ENCODE peak calls at places on chromosomes 12 and 14, in four cellular contexts. N, V, G and H are unnamed samples.

GRCh38 chr14:105087963-105088811 is 23.0 kb upstream of the GPR132 start:
- DNase-seq in N (peak; percentile 65), V (peak; percentile 74), G (peak; percentile 87), H (peak; percentile 77)

GRCh38 chr12:124513297-124513867 is 54.0 kb downstream of the NCOR2 start:
- DNase-seq in N (peak; percentile 82), V (no peak), G (peak; percentile 97), H (no peak)

GRCh38 chr12:65156366-65156831 is 13.0 kb upstream of the LEMD3 start:
- DNase-seq in N (no peak), V (no peak), G (no peak), H (no peak)

GRCh38 chr14:68982581-68982980 is 3.5 kb upstream of the ACTN1 start:
- DNase-seq in N (no peak), V (no peak), G (no peak), H (no peak)

GRCh38 chr14:54188036-54188666 is 208.7 kb upstream of the CDKN3 start:
- DNase-seq in N (no peak), V (no peak), G (peak; percentile 40), H (no peak)

GRCh38 chr14:45891417-45892080 is 638.5 kb upstream of the MIS18BP1 start:
- DNase-seq in N (peak; percentile 58), V (peak; percentile 51), G (peak; percentile 7), H (peak; percentile 8)

GRCh38 chr14:88559852-88560251 is 3.0 kb upstream of the ZC3H14 start:
- DNase-seq in N (no peak), V (no peak), G (peak; percentile 52), H (no peak)

GRCh38 chr12:125069616-125070015 is 4.4 kb downstream of the AACS start:
- DNase-seq in N (no peak), V (no peak), G (no peak), H (no peak)

GRCh38 chr12:5272061-5272820 is 159.7 kb upstream of the NTF3 start:
- DNase-seq in N (no peak), V (no peak), G (no peak), H (no peak)

GRCh38 chr12:50786498-50787231 is 22.8 kb downstream of the ATF1 start:
- DNase-seq in N (no peak), V (no peak), G (peak; percentile 82), H (no peak)

GRCh38 chr12:5154091-5154490 is 110.4 kb downstream of the KCNA5 start:
- DNase-seq in N (peak; percentile 80), V (peak; percentile 55), G (peak; percentile 79), H (no peak)

GRCh38 chr12:58818546-58818945 is 101.8 kb downstream of the LRIG3 start:
- DNase-seq in N (no peak), V (no peak), G (no peak), H (no peak)

GRCh38 chr12:58815235-58815634 is 105.1 kb downstream of the LRIG3 start:
- DNase-seq in N (no peak), V (no peak), G (no peak), H (no peak)

GRCh38 chr12:58814036-58814435 is 106.3 kb downstream of the LRIG3 start:
- DNase-seq in N (no peak), V (no peak), G (peak; percentile 60), H (no peak)

GRCh38 chr12:58819945-58820344 is 100.4 kb downstream of the LRIG3 start:
- DNase-seq in N (no peak), V (no peak), G (no peak), H (no peak)

GRCh38 chr12:58819345-58819744 is 101.0 kb downstream of the LRIG3 start:
- DNase-seq in N (peak; percentile 38), V (peak; percentile 66), G (peak; percentile 74), H (no peak)
- H2AK5ac ChIP-seq in N (no peak overlapping the region), V (no peak overlapping the region), G (no peak overlapping the region), H (no peak overlapping the region)

DNA sequence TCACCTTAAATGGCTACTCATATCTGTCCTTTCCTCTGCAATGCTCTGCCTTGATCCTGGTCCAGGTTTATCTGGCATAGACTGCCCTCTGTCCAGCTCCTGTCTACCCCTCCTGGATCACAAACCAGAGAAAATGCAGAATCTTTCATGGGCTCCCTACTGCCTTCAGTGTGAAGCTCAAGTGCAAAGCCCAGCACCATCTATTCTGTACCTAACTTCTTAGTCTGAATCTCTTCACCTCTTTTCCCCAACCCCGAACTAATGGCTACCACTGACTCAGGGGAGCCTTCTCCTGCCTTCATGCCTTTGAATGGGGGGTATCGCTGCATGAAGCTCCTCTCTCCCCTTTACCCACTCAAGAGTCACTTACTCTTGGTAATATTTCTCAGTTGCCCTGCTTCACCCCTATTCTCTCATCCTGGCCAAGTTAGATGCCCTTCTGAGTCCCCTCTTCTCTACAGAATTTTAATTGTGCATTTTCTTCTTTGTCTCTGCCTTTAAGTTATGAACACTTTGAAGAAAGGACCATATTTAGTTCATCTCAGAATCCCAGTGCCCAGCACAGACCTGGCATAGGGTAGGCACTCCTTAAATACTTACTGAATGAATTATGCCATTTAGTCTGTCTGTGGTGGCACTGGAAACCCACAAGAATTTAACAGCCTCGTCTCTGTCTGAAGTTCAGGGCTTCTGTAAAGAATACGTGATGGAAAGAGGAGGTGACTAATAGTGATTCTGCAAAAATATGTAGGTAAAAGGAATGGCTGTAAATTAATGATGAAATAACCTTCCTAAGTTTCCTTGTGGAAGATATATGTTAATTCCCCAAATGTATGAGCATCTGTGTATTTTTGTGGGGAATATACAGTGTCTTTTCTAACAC is 191.3 kb upstream of the AMIGO2 start:
- DNase-seq in N (no peak), V (no peak), G (no peak), H (no peak)
- H3K4me1 ChIP-seq in N (no peaks in the 10 kb centered on the region), V (no peaks in the 10 kb centered on the region), G (peaks cover 1% of the 10 kb centered on the region), H (no peaks in the 10 kb centered on the region)

GRCh38 chr12:11947218-11947617 is 123.5 kb upstream of the BCL2L14 start:
- DNase-seq in N (no peak), V (no peak), G (no peak), H (no peak)

GRCh38 chr12:11946161-11946560 is 124.6 kb upstream of the BCL2L14 start:
- DNase-seq in N (no peak), V (no peak), G (no peak), H (no peak)

GRCh38 chr12:11943919-11944318 is 126.8 kb upstream of the BCL2L14 start:
- DNase-seq in N (no peak), V (no peak), G (no peak), H (no peak)

GRCh38 chr12:11941601-11942360 is 129.0 kb upstream of the BCL2L14 start:
- DNase-seq in N (no peak), V (no peak), G (no peak), H (no peak)

GRCh38 chr12:11944321-11944720 is 126.4 kb upstream of the BCL2L14 start:
- DNase-seq in N (no peak), V (no peak), G (no peak), H (no peak)
- H3K4me2 ChIP-seq in N (no peak overlapping the region), V (no peak overlapping the region), G (no peak overlapping the region), H (no peak overlapping the region)

GRCh38 chr12:114933428-114934160 is 249.6 kb upstream of the TBX3 start:
- DNase-seq in N (no peak), V (no peak), G (peak; percentile 57), H (no peak)

GRCh38 chr12:114932806-114933205 is 248.8 kb upstream of the TBX3 start:
- DNase-seq in N (no peak), V (no peak), G (no peak), H (no peak)

GRCh38 chr12:114936148-114937099 is 252.4 kb upstream of the TBX3 start:
- DNase-seq in N (no peak), V (no peak), G (peak; percentile 58), H (no peak)

GRCh38 chr12:114938487-114939210 is 254.7 kb upstream of the TBX3 start:
- DNase-seq in N (no peak), V (no peak), G (no peak), H (peak; percentile 49)

DNA sequence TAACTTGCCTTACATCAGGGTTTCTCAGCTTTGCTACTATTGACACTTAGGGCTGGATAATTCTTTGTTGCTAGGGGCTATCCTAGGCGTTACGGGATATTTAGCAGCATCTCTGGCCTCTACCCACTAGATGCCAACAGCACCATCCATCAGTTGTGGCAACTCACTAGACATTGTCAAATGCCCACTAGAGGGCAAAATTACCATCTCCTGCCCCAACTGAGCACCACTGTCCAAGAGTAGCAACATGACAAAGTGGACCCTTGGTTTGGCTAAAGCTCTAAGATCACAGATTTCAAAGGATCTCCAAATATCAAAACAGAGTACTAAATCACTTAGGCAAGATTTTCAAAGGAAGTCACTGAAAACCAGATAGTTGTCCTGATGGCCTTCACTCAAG is 251.7 kb upstream of the TBX3 start:
- DNase-seq in N (no peak), V (no peak), G (no peak), H (no peak)
- H2AK5ac ChIP-seq in N (no peak overlapping the region), V (no peak overlapping the region), G (no peak overlapping the region), H (no peak overlapping the region)

GRCh38 chr12:96047151-96047620 is 11.8 kb upstream of the LTA4H start:
- DNase-seq in N (no peak), V (no peak), G (no peak), H (no peak)
- H3K4me1 ChIP-seq in N (no peaks in the 10 kb centered on the region), V (no peaks in the 10 kb centered on the region), G (no peaks in the 10 kb centered on the region), H (no peaks in the 10 kb centered on the region)

GRCh38 chr12:47773858-47774580 is 981 bp downstream of the SLC48A1 start:
- DNase-seq in N (no peak), V (no peak), G (no peak), H (no peak)

GRCh38 chr12:47773062-47773857 is at the start of gene SLC48A1:
- DNase-seq in N (peak; percentile 79), V (peak; percentile 85), G (peak; percentile 78), H (peak; percentile 68)

GRCh38 chr12:47771304-47771703 is 1.7 kb upstream of the SLC48A1 start:
- DNase-seq in N (no peak), V (no peak), G (no peak), H (no peak)

GRCh38 chr12:47772094-47772660 is 861 bp upstream of the SLC48A1 start:
- DNase-seq in N (no peak), V (no peak), G (peak; percentile 49), H (no peak)

GRCh38 chr12:47772738-47773061 is 338 bp upstream of the SLC48A1 start:
- DNase-seq in N (no peak), V (no peak), G (no peak), H (no peak)
- H3K4me2 ChIP-seq in N (peak overlapping the region; percentile 69), V (peak overlapping the region; percentile 61), G (peak overlapping the region; percentile 44), H (peak overlapping the region; percentile 54)

DNA sequence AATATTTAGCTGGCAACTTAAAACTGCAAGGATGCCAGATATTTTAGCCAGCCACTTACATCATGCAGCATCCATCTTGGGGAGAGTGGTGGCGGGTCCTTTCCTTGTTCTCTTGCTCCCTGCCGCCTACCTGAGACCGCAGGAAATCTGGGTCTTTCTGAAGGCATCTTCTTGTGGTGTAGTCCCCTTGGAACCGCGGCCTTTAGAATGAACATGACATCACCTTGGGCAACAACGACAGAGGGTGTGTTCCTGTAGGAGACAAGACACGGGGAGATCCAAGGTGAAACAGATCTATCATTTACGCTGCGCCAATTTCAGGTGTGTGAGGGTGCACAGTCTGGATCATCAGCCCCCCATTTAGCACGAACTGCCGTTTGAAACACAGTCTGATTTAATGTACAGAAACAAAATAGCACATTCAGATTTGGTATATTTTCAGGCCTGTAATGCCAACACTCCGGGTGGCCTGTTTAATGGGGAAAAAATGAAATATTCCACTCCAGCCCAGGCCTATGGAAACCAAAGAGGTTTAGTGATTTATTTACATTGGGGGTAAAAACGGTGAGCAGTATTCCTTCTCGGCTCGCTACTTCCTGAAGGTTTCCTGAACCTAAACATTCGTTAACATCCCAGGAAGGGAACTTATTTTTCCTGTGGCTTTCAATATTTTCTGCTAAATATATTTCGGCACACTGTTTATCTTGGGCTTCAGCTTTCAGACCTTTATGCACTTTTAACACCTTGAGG is 12.7 kb upstream of the IRF2BPL start:
- DNase-seq in N (no peak), V (no peak), G (peak; percentile 55), H (no peak)
- H2AK5ac ChIP-seq in N (no peak overlapping the region), V (peak overlapping the region; percentile 94), G (peak overlapping the region; percentile 84), H (no peak overlapping the region)

GRCh38 chr14:100688598-100689499 is 37.8 kb upstream of the DLK1 start:
- DNase-seq in N (no peak), V (no peak), G (peak; percentile 48), H (no peak)
- H3K4me1 ChIP-seq in N (no peaks in the 10 kb centered on the region), V (no peaks in the 10 kb centered on the region), G (peaks cover 3% of the 10 kb centered on the region), H (peaks cover 22% of the 10 kb centered on the region)